ENCODE peak calls at places on chromosomes 6 and 20, in seven cellular contexts. I, N, B, K, X, F and T are unnamed samples.

GRCh38 chr6:139172567-139172966 is 37.7 kb downstream of the HECA start:
- DNase-seq in I (peak; percentile 43), N (no peak), B (no peak), K (no peak), X (no peak), F (no peak), T (no peak)

GRCh38 chr6:338815-339262 is 46.6 kb downstream of the DUSP22 start:
- DNase-seq in I (no peak), N (no peak), B (no peak), K (no peak), X (no peak), F (no peak), T (no peak)

GRCh38 chr6:133817460-133818047 is 71.4 kb upstream of the TCF21 start:
- DNase-seq in I (no peak), N (no peak), B (peak; percentile 45), K (peak; percentile 74), X (no peak), F (no peak), T (no peak)

GRCh38 chr6:159939591-159940016 is 29.3 kb upstream of the IGF2R start:
- DNase-seq in I (no peak), N (no peak), B (no peak), K (no peak), X (no peak), F (peak; percentile 40), T (no peak)

GRCh38 chr6:134519456-134519855 is 201.5 kb upstream of the SGK1 start:
- DNase-seq in I (no peak), N (peak; percentile 61), B (peak; percentile 36), K (no peak), X (no peak), F (no peak), T (peak; percentile 67)

GRCh38 chr6:97361286-97361685 is 78.3 kb upstream of the MMS22L start:
- DNase-seq in I (no peak), N (no peak), B (peak; percentile 6), K (no peak), X (no peak), F (no peak), T (no peak)

GRCh38 chr6:126682440-126682839 is 342.5 kb downstream of the CENPW start:
- DNase-seq in I (no peak), N (no peak), B (no peak), K (no peak), X (no peak), F (no peak), T (no peak)

GRCh38 chr6:109095036-109095820 is at the start of gene CEP57L1:
- DNase-seq in I (peak; percentile 96), N (peak; percentile 95), B (peak; percentile 98), K (peak; percentile 98), X (peak; percentile 99), F (peak; percentile 95), T (peak; percentile 98)

GRCh38 chr6:15503346-15503680 is 159.5 kb downstream of the DTNBP1 start:
- DNase-seq in I (no peak), N (no peak), B (no peak), K (no peak), X (no peak), F (no peak), T (no peak)

GRCh38 chr6:157148391-157149323 is 174.7 kb downstream of the TMEM242 start:
- DNase-seq in I (peak; percentile 88), N (no peak), B (no peak), K (no peak), X (no peak), F (peak; percentile 42), T (no peak)

GRCh38 chr20:18524646-18525045 is 16.9 kb downstream of the SEC23B start:
- DNase-seq in I (peak; percentile 72), N (no peak), B (no peak), K (no peak), X (no peak), F (no peak), T (no peak)

GRCh38 chr6:102215425-102215824 is 821.9 kb downstream of the GRIK2 start:
- DNase-seq in I (no peak), N (no peak), B (no peak), K (no peak), X (no peak), F (no peak), T (no peak)

GRCh38 chr6:65776332-65776731 is 69.3 kb upstream of the EYS start:
- DNase-seq in I (no peak), N (no peak), B (peak; percentile 54), K (peak; percentile 38), X (no peak), F (no peak), T (no peak)

GRCh38 chr6:107064579-107065065 is 36.6 kb downstream of the MTRES1 start:
- DNase-seq in I (peak; percentile 62), N (peak; percentile 18), B (peak; percentile 68), K (no peak), X (no peak), F (no peak), T (no peak)

GRCh38 chr20:61487346-61488022 is 235.4 kb downstream of the CDH4 start:
- DNase-seq in I (no peak), N (no peak), B (no peak), K (peak; percentile 13), X (no peak), F (no peak), T (no peak)

GRCh38 chr6:147205690-147206600 is 1.7 kb downstream of the STXBP5 start:
- DNase-seq in I (peak; percentile 71), N (no peak), B (peak; percentile 67), K (no peak), X (no peak), F (no peak), T (no peak)

GRCh38 chr20:59829415-59830106 is 103.9 kb downstream of the SYCP2 start:
- DNase-seq in I (no peak), N (no peak), B (no peak), K (peak; percentile 20), X (no peak), F (no peak), T (no peak)

GRCh38 chr6:167311286-167311685 is 13.6 kb upstream of the TTLL2 start:
- DNase-seq in I (no peak), N (no peak), B (no peak), K (no peak), X (no peak), F (no peak), T (no peak)

GRCh38 chr6:128508588-128509296 is 11.7 kb downstream of the PTPRK start:
- DNase-seq in I (peak; percentile 95), N (no peak), B (no peak), K (no peak), X (no peak), F (no peak), T (no peak)

GRCh38 chr6:5656226-5656625 is 350.5 kb downstream of the NRN1 start:
- DNase-seq in I (no peak), N (no peak), B (no peak), K (no peak), X (no peak), F (no peak), T (no peak)

GRCh38 chr20:18466574-18466893 is 296 bp downstream of the DZANK1 start:
- DNase-seq in I (no peak), N (no peak), B (no peak), K (no peak), X (no peak), F (no peak), T (no peak)

GRCh38 chr6:133241088-133241900 is at the start of gene EYA4:
- DNase-seq in I (peak; percentile 19), N (no peak), B (no peak), K (peak; percentile 52), X (peak; percentile 58), F (no peak), T (no peak)

GRCh38 chr20:21665687-21666446 is 39.6 kb upstream of the PAX1 start:
- DNase-seq in I (peak; percentile 61), N (no peak), B (no peak), K (no peak), X (no peak), F (no peak), T (no peak)

GRCh38 chr6:69398729-69399128 is 398.1 kb downstream of the LMBRD1 start:
- DNase-seq in I (no peak), N (no peak), B (no peak), K (no peak), X (no peak), F (no peak), T (no peak)

GRCh38 chr20:41031243-41031619 is 2.6 kb downstream of the TOP1 start:
- DNase-seq in I (no peak), N (no peak), B (no peak), K (no peak), X (no peak), F (no peak), T (no peak)
- H3K4me1 ChIP-seq in I (peaks cover 30% of the 10 kb centered on the region), N (peaks cover 75% of the 10 kb centered on the region), B (peaks cover 40% of the 10 kb centered on the region), K (peaks cover 9% of the 10 kb centered on the region), X (peaks cover 44% of the 10 kb centered on the region), F (peaks cover 46% of the 10 kb centered on the region), T (peaks cover 53% of the 10 kb centered on the region)

GRCh38 chr20:37313546-37314091 is 24.2 kb downstream of the MANBAL start:
- DNase-seq in I (no peak), N (no peak), B (no peak), K (no peak), X (no peak), F (no peak), T (no peak)
- H3K4me1 ChIP-seq in I (peaks cover 55% of the 10 kb centered on the region), N (peaks cover 8% of the 10 kb centered on the region), B (peaks cover 24% of the 10 kb centered on the region), K (no peaks in the 10 kb centered on the region), X (peaks cover 38% of the 10 kb centered on the region), F (peaks cover 10% of the 10 kb centered on the region), T (peaks cover 40% of the 10 kb centered on the region)

GRCh38 chr20:841568-842546 is 8.3 kb downstream of the FAM110A start:
- DNase-seq in I (peak; percentile 67), N (no peak), B (peak; percentile 75), K (peak; percentile 71), X (peak; percentile 89), F (peak; percentile 53), T (peak; percentile 80)
- H3K4me1 ChIP-seq in I (peaks cover 47% of the 10 kb centered on the region), N (peaks cover 64% of the 10 kb centered on the region), B (peaks cover 30% of the 10 kb centered on the region), K (no peaks in the 10 kb centered on the region), X (peaks cover 34% of the 10 kb centered on the region), F (peaks cover 5% of the 10 kb centered on the region), T (peaks cover 72% of the 10 kb centered on the region)

GRCh38 chr6:32190054-32190945 is at the start of gene PBX2:
- DNase-seq in I (peak; percentile 82), N (peak; percentile 78), B (peak; percentile 96), K (peak; percentile 88), X (peak; percentile 93), F (peak; percentile 86), T (peak; percentile 91)
- H3K4me1 ChIP-seq in I (peaks cover 17% of the 10 kb centered on the region), N (peaks cover 65% of the 10 kb centered on the region), B (peaks cover 28% of the 10 kb centered on the region), K (peaks cover 7% of the 10 kb centered on the region), X (peaks cover 59% of the 10 kb centered on the region), F (peaks cover 11% of the 10 kb centered on the region), T (peaks cover 72% of the 10 kb centered on the region)

GRCh38 chr20:45921618-45922189 is 9.7 kb upstream of the PLTP start:
- DNase-seq in I (no peak), N (no peak), B (no peak), K (no peak), X (no peak), F (no peak), T (no peak)
- H3K4me1 ChIP-seq in I (no peaks in the 10 kb centered on the region), N (peaks cover 4% of the 10 kb centered on the region), B (peaks cover 7% of the 10 kb centered on the region), K (no peaks in the 10 kb centered on the region), X (peaks cover 43% of the 10 kb centered on the region), F (no peaks in the 10 kb centered on the region), T (peaks cover 69% of the 10 kb centered on the region)

DNA sequence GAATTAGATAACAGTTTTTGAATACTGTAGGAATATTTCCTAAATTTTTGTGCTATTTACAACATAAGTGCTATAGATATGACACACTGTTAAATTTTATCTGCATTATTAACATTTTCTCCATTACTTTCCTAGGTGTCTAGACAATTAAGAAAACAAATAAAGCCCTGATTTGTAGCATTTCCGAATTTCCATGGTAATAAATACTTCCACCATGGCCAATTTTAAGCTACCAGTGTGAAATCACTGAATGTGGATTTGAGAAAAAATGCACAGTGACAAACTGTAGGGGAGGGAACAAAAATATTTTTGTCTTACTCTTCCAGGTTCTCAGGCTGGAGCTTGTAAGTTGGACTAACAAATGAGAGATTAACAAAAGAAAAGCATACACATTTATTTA is 27.9 kb downstream of the LIN28B start:
- DNase-seq in I (no peak), N (no peak), B (no peak), K (no peak), X (no peak), F (no peak), T (no peak)
- H3K4me1 ChIP-seq in I (no peaks in the 10 kb centered on the region), N (no peaks in the 10 kb centered on the region), B (no peaks in the 10 kb centered on the region), K (no peaks in the 10 kb centered on the region), X (no peaks in the 10 kb centered on the region), F (no peaks in the 10 kb centered on the region), T (no peaks in the 10 kb centered on the region)